ENCODE peak calls at places on chromosomes 11 and 22, in seven cellular contexts. I is BE2C, Q is mucosa of descending colon, B is kidney, C is B cell, Y is lung, P is tibial nerve. O is an unnamed sample.
A peak's percentile ranks its signal among the peaks of the same experiment; 100 is the strongest.

GRCh38 chr22:45246060-45246985 is 5.6 kb upstream of the KIAA0930 start:
- DNase-seq in I (peak; percentile 54), Q (peak; percentile 82), B (peak; percentile 78), C (no peak), Y (peak; percentile 67), P (no peak), O (no peak)

GRCh38 chr11:10866893-10867331 is 9.1 kb upstream of the ZBED5 start:
- DNase-seq in I (peak; percentile 15), Q (no peak), B (no peak), C (no peak), Y (no peak), P (no peak), O (no peak)

GRCh38 chr11:93543292-93543977 is at the start of gene SMCO4:
- DNase-seq in I (peak; percentile 92), Q (peak; percentile 90), B (peak; percentile 95), C (peak; percentile 89), Y (peak; percentile 86), P (peak; percentile 61), O (peak; percentile 89)

GRCh38 chr22:46068908-46069481 is 81.3 kb upstream of the PPARA start:
- DNase-seq in I (no peak), Q (no peak), B (peak; percentile 65), C (no peak), Y (no peak), P (peak; percentile 12), O (peak; percentile 7)

GRCh38 chr11:134505125-134505524 is 93.1 kb upstream of the B3GAT1 start:
- DNase-seq in I (no peak), Q (no peak), B (no peak), C (no peak), Y (no peak), P (no peak), O (no peak)

GRCh38 chr11:57315491-57315890 is 9.3 kb downstream of the TNKS1BP1 start:
- DNase-seq in I (no peak), Q (no peak), B (peak; percentile 57), C (no peak), Y (no peak), P (no peak), O (no peak)

GRCh38 chr11:129313588-129314288 is 61.9 kb upstream of the BARX2 start:
- DNase-seq in I (no peak), Q (no peak), B (no peak), C (no peak), Y (no peak), P (no peak), O (no peak)

GRCh38 chr22:41478891-41479521 is 10.1 kb downstream of the ACO2 start:
- DNase-seq in I (peak; percentile 19), Q (no peak), B (no peak), C (no peak), Y (peak; percentile 41), P (peak; percentile 21), O (peak; percentile 29)

GRCh38 chr22:31083377-31083768 is 2.3 kb downstream of the SMTN start:
- DNase-seq in I (no peak), Q (peak; percentile 70), B (peak; percentile 80), C (no peak), Y (no peak), P (no peak), O (no peak)

GRCh38 chr11:106668147-106668546 is 350.1 kb downstream of the GUCY1A2 start:
- DNase-seq in I (no peak), Q (no peak), B (no peak), C (no peak), Y (no peak), P (no peak), O (no peak)

GRCh38 chr22:41943661-41944209 is 3.2 kb downstream of the CENPM start:
- DNase-seq in I (no peak), Q (peak; percentile 81), B (no peak), C (no peak), Y (no peak), P (no peak), O (no peak)

GRCh38 chr22:46087816-46088277 is 62.5 kb upstream of the PPARA start:
- DNase-seq in I (peak; percentile 98), Q (peak; percentile 76), B (peak; percentile 97), C (no peak), Y (peak; percentile 78), P (peak; percentile 93), O (peak; percentile 58)

GRCh38 chr11:130719516-130719915 is 196.8 kb downstream of the SNX19 start:
- DNase-seq in I (no peak), Q (no peak), B (no peak), C (no peak), Y (no peak), P (no peak), O (no peak)

GRCh38 chr22:36286096-36286957 is 33.4 kb downstream of the APOL1 start:
- DNase-seq in I (peak; percentile 86), Q (peak; percentile 77), B (peak; percentile 86), C (peak; percentile 86), Y (peak; percentile 63), P (peak; percentile 74), O (peak; percentile 89)

DNA sequence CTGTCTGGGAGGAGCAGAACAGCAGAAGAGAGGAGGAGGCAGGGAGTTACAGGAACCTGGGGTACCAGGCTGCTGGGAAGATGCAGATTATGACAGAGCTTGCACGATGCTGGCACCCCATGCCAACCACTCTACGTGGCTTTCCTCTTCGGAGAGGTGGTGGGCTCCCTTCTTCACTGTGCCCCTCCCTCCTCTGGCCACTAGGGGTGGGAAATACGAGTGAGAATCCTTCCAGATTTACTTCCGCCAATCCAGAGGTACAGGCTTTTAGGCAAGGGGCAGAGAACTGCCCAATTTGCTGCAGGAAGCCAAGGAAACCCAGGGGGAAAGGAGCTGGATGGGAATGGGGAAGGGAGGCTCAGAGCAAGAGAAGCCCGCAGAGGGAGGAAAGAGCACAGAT is 12.3 kb downstream of the HYOU1 start:
- DNase-seq in I (no peak), Q (no peak), B (peak; percentile 20), C (no peak), Y (no peak), P (no peak), O (no peak)
- TF ChIP-seq CTCF in I (peak; percentile 42), Q (no peak), B (no peak), C (peak; percentile 10), Y (no peak), P (no peak), O (peak; percentile 33)

GRCh38 chr11:83543918-83544491 is 257.8 kb upstream of the CCDC90B start:
- DNase-seq in I (no peak), Q (no peak), B (no peak), C (no peak), Y (no peak), P (no peak), O (no peak)

GRCh38 chr11:83540112-83540675 is 254.0 kb upstream of the CCDC90B start:
- DNase-seq in I (no peak), Q (no peak), B (no peak), C (no peak), Y (no peak), P (no peak), O (no peak)

GRCh38 chr11:83537131-83537610 is 251.0 kb upstream of the CCDC90B start:
- DNase-seq in I (no peak), Q (no peak), B (no peak), C (no peak), Y (no peak), P (no peak), O (no peak)

DNA sequence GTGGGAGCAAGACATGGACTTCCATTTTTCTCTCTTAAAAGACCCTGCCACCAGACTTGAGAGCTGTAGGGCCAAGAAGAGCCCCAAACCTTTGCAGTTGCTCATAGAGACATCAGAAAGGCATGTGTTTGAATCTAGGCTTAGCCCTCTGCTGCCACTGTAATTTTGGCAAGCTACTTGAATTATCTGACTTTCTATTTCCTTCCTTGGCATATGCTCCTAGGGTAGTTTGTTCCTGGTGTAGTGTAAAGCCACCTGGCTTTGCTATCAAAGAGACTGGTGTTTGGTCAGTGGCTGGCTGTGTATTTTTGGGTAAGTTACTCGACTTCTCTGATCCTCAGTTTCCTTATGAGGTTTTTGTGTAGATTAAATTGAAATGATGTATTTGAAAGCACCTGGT is 252.1 kb upstream of the CCDC90B start:
- DNase-seq in I (no peak), Q (no peak), B (no peak), C (no peak), Y (no peak), P (no peak), O (no peak)
- TF ChIP-seq CTCF in I (no peak), Q (no peak), B (no peak), C (no peak), Y (no peak), P (no peak), O (no peak)

DNA sequence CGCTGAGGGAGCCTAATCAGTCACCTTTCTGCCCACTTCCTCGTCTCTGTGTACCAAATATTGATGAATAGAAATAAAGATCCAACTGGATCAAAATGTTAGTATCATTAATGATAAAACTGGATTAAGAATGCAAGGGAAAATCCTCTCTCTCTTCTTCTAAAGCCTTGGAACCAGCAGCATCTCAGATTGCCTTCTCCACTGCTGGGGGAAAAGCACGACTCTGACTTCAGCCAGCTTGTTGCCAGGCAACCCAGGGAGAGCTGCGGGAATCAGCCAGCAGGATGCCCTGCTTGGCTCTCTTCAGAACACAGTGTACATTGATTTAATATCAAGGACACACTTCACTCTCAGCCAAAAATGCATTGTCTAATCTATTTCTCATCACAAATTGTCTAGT is 28.8 kb upstream of the VWA5A start:
- DNase-seq in I (peak; percentile 23), Q (no peak), B (no peak), C (no peak), Y (no peak), P (no peak), O (peak; percentile 69)
- TF ChIP-seq CTCF in I (no peak), Q (no peak), B (no peak), C (no peak), Y (no peak), P (no peak), O (no peak)

DNA sequence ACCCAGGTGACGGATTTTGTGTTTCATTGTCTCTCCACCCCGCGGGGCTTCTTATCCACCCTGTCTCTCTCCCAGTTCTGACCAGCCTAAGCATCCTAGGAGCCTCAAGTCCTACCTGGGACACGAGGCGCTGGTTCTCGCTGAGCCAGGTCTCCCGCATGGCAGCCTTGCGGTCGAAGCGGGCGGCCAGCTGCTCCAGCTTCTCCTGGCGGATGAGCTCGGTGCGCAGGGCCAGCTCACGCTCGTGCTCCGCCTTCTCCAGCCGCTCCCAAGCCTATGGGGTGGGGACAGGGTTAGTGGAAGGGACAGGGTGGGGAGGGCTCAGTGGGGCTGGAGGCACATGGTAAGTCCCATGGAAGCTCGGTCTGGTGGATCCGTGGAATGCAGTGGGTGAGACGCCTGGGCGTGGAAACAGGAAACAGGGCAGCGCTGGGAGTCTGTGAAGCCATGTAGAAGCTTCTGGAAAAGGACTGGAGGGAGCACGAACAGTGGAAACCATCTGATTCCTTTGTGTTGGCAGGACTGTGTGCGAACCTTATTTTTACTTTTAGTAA is 20.9 kb downstream of the SPTBN2 start:
- DNase-seq in I (no peak), Q (no peak), B (no peak), C (no peak), Y (no peak), P (no peak), O (no peak)
- TF ChIP-seq CTCF in I (no peak), Q (no peak), B (no peak), C (no peak), Y (no peak), P (no peak), O (no peak)